ENCODE peak calls at places on chromosome 14, in nine cellular contexts. U, X, V, H, S, R, W, N and D are unnamed samples.

GRCh38 chr14:96246535-96246839 is 9.5 kb upstream of the BDKRB1 start:
- DNase-seq in R (no peak), W (no peak), U (peak), N (no peak), S (no peak), V (peak), X (peak), H (no peak), D (no peak)

GRCh38 chr14:32693114-32693513 is 245.6 kb upstream of the NPAS3 start:
- DNase-seq in V (no peak), N (no peak), W (no peak), S (peak), U (peak), R (no peak), H (no peak), X (no peak), D (no peak)

GRCh38 chr14:23245282-23245681 is 7.5 kb downstream of the RNF212B start:
- DNase-seq in X (no peak), V (no peak), N (no peak), U (no peak), H (no peak), R (no peak), S (no peak), W (no peak), D (no peak)

GRCh38 chr14:73753887-73754880 is 40.0 kb upstream of the PNMA1 start:
- DNase-seq in H (no peak), U (no peak), X (no peak), W (no peak), V (no peak), R (no peak), S (no peak), N (no peak), D (no peak)

GRCh38 chr14:102849522-102850379 is 72.5 kb downstream of the TRAF3 start:
- DNase-seq in W (no peak), H (no peak), U (peak), V (no peak), S (no peak), R (no peak), N (peak), X (no peak), D (no peak)

GRCh38 chr14:102222009-102222575 is 82.4 kb downstream of the WDR20 start:
- DNase-seq in N (no peak), X (no peak), V (no peak), U (no peak), W (no peak), R (no peak), S (no peak), H (no peak), D (no peak)

GRCh38 chr14:73180385-73180805 is 44.1 kb downstream of the PSEN1 start:
- DNase-seq in H (no peak), U (peak), V (peak), R (no peak), W (no peak), N (no peak), S (no peak), X (peak), D (no peak)

GRCh38 chr14:99268776-99269510 is 3.1 kb downstream of the BCL11B start:
- DNase-seq in H (no peak), N (no peak), S (no peak), W (no peak), R (no peak), X (no peak), V (no peak), U (no peak), D (no peak)

GRCh38 chr14:102962111-102962627 is 39.7 kb downstream of the AMN start:
- DNase-seq in W (no peak), H (no peak), U (no peak), N (no peak), V (no peak), X (no peak), S (no peak), R (no peak), D (no peak)

GRCh38 chr14:101973356-101973755 is 9.0 kb downstream of the DYNC1H1 start:
- DNase-seq in W (no peak), S (no peak), H (no peak), U (no peak), V (no peak), N (no peak), X (no peak), R (no peak), D (no peak)

GRCh38 chr14:50040905-50041465 is 75.4 kb downstream of the VCPKMT start:
- DNase-seq in X (no peak), N (no peak), V (no peak), U (no peak), W (no peak), S (no peak), H (no peak), R (no peak), D (no peak)

GRCh38 chr14:42163136-42163535 is 556.5 kb downstream of the LRFN5 start:
- DNase-seq in H (no peak), X (no peak), S (no peak), U (no peak), N (no peak), V (no peak), W (no peak), R (no peak), D (no peak)

GRCh38 chr14:58200480-58200841 is 512 bp downstream of the ACTR10 start:
- DNase-seq in X (no peak), W (no peak), S (no peak), R (no peak), V (no peak), N (no peak), H (no peak), U (no peak), D (no peak)

GRCh38 chr14:24162083-24162482 is 1.0 kb downstream of the IRF9 start:
- DNase-seq in W (no peak), X (no peak), V (no peak), N (no peak), S (no peak), R (no peak), U (no peak), H (no peak), D (peak)

GRCh38 chr14:24196071-24197061 is 1.1 kb upstream of the TM9SF1 start:
- DNase-seq in R (no peak), N (no peak), H (no peak), U (peak), V (no peak), S (no peak), W (no peak), X (peak), D (no peak)

GRCh38 chr14:37124617-37125016 is 47.8 kb downstream of the SLC25A21 start:
- DNase-seq in N (no peak), S (no peak), W (no peak), R (no peak), U (no peak), X (peak), V (no peak), H (no peak), D (no peak)

GRCh38 chr14:24132061-24132685 is 1.7 kb downstream of the FITM1 start:
- DNase-seq in X (no peak), R (no peak), H (no peak), V (no peak), W (no peak), U (no peak), S (no peak), N (no peak), D (no peak)

GRCh38 chr14:28020112-28020511 is 746.5 kb upstream of the FOXG1 start:
- DNase-seq in S (no peak), X (no peak), N (no peak), U (no peak), V (no peak), H (no peak), R (no peak), W (no peak), D (no peak)

GRCh38 chr14:76191297-76191696 is 39.6 kb downstream of the GPATCH2L start:
- DNase-seq in V (no peak), H (no peak), N (no peak), U (no peak), R (no peak), W (no peak), S (peak), X (no peak), D (no peak)

GRCh38 chr14:39946796-39947195 is 514.6 kb upstream of the FBXO33 start:
- DNase-seq in R (no peak), X (peak), U (no peak), H (no peak), S (no peak), N (no peak), W (no peak), V (no peak), D (no peak)

GRCh38 chr14:21103165-21103709 is 2.4 kb downstream of the TMEM253 start:
- DNase-seq in R (no peak), W (no peak), U (no peak), H (no peak), X (no peak), V (no peak), S (no peak), N (peak), D (no peak)

GRCh38 chr14:69652942-69653680 is 41.7 kb downstream of the SUSD6 start:
- DNase-seq in W (no peak), U (no peak), S (peak), R (no peak), H (no peak), N (no peak), V (no peak), X (no peak), D (no peak)

GRCh38 chr14:69657961-69658360 is 46.6 kb downstream of the SUSD6 start:
- DNase-seq in S (peak), N (no peak), X (no peak), U (peak), V (no peak), H (no peak), R (no peak), W (no peak), D (no peak)

GRCh38 chr14:69650948-69651369 is 39.6 kb downstream of the SUSD6 start:
- DNase-seq in S (no peak), R (no peak), V (no peak), W (no peak), X (no peak), H (no peak), U (no peak), N (no peak), D (no peak)

GRCh38 chr14:69651653-69652052 is 40.3 kb downstream of the SUSD6 start:
- DNase-seq in V (no peak), N (no peak), S (no peak), X (no peak), W (no peak), R (no peak), U (no peak), H (no peak), D (no peak)

GRCh38 chr14:69654109-69654508 is 42.7 kb downstream of the SUSD6 start:
- DNase-seq in H (no peak), U (no peak), R (no peak), W (no peak), N (no peak), X (peak), S (no peak), V (no peak), D (no peak)
- H3K4me3 ChIP-seq in H (no peak), U (no peak), R (no peak), W (no peak), N (no peak), X (no peak), S (peak), V (no peak), D (no peak)

GRCh38 chr14:91271639-91272038 is 27.1 kb upstream of the GPR68 start:
- DNase-seq in V (no peak), U (no peak), S (no peak), W (no peak), X (no peak), N (peak), H (no peak), R (no peak), D (no peak)

GRCh38 chr14:91273885-91274273 is 29.4 kb upstream of the GPR68 start:
- DNase-seq in X (no peak), N (no peak), W (no peak), R (no peak), S (peak), U (no peak), H (no peak), V (no peak), D (no peak)

GRCh38 chr14:91272341-91273272 is 28.1 kb upstream of the GPR68 start:
- DNase-seq in H (no peak), X (no peak), U (no peak), N (peak), W (no peak), V (no peak), R (no peak), S (no peak), D (no peak)

GRCh38 chr14:91274796-91275195 is 30.3 kb upstream of the GPR68 start:
- DNase-seq in W (no peak), R (no peak), H (no peak), X (no peak), S (no peak), V (no peak), N (no peak), U (no peak), D (no peak)

GRCh38 chr14:91273273-91273884 is 28.9 kb upstream of the GPR68 start:
- DNase-seq in H (no peak), X (no peak), R (no peak), W (no peak), U (no peak), V (no peak), N (no peak), S (no peak), D (no peak)
- H3K27ac ChIP-seq in H (no peak), X (no peak), R (no peak), W (no peak), U (no peak), V (no peak), N (no peak), S (peak), D (no peak)

GRCh38 chr14:74756326-74756725 is 6.8 kb upstream of the YLPM1 start:
- DNase-seq in V (no peak), S (no peak), N (no peak), U (no peak), R (no peak), H (no peak), W (no peak), X (no peak), D (no peak)
- TF ChIP-seq CTCF in V (no peak), S (no peak), N (no peak), U (no peak), R (no peak), H (no peak), W (no peak), X (no peak), D (no peak)

GRCh38 chr14:64702493-64703392 is 1.5 kb upstream of the PLEKHG3 start:
- DNase-seq in X (no peak), R (no peak), U (no peak), S (peak), W (no peak), H (no peak), V (no peak), N (no peak), D (peak)

GRCh38 chr14:64703393-64704144 is 655 bp upstream of the PLEKHG3 start:
- DNase-seq in R (no peak), X (no peak), S (no peak), V (no peak), W (no peak), H (no peak), U (no peak), N (no peak), D (peak)

GRCh38 chr14:64704743-64705405 is 650 bp downstream of the PLEKHG3 start:
- DNase-seq in R (no peak), N (peak), W (peak), V (no peak), U (no peak), S (peak), H (no peak), X (no peak), D (peak)

GRCh38 chr14:64705406-64706118 is 1.3 kb downstream of the PLEKHG3 start:
- DNase-seq in H (no peak), U (no peak), N (peak), S (peak), W (no peak), V (no peak), R (no peak), X (no peak), D (peak)

DNA sequence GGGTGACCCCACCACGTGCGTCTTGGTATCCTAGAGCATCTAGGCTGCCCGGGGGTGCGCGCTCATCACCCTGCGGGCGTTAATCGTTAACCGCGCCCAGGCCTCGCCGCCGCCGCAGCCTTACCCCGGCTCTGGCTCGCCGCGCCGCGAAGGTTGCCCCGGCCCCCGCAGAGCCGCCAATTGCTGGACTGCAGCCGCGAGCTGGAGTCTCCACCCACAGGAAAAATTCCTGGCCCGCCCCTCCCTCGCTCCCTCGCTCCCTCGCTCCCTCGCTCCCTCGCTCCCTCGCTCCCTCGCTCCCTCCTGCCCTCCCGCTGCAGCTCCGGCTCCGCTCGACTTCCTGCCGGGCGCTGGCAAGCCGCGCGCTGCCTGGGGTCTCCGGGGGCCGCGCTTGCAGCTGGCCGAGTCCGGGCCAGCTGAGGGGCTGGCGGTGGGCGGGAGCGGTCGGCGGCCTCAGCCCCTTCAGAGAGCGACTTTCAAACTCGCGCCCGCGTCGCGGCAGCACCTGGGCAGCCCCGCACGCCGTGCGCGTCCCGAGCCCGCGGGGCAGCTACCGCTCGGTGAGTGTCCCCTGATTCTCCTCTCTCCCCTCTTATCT is at the start of gene PLEKHG3:
- DNase-seq in W (peak), R (no peak), V (peak), U (peak), N (peak), S (peak), X (peak), H (no peak), D (peak)
- H3K4me3 ChIP-seq in W (peak), R (peak), V (peak), U (peak), N (peak), S (peak), X (peak), H (peak), D (peak)

DNA sequence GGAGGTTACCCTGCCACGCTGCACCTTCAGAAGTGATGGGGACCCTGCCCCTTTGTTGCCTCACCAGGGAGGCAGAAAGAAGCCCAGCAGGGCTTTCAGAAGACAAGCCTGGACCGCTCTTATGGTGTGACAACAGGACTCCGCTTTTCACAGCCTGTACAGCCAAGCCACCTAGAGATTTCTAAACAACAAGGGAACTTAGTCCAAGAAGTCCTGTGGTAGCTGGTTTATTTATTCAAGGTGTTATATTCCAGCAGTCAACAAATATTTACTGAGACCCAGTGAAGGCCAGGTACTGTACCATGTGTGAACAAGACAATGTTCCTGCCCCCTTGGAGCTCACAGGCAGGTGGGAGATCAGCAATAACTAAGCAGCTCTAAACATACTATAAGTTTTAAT is 4.0 kb upstream of the TMEM229B start:
- DNase-seq in R (no peak), S (no peak), H (no peak), X (no peak), U (no peak), V (no peak), W (no peak), N (no peak), D (no peak)
- H3K27ac ChIP-seq in R (no peak), S (no peak), H (no peak), X (no peak), U (no peak), V (no peak), W (no peak), N (peak), D (no peak)

GRCh38 chr14:63275611-63276010 is 43.1 kb downstream of the GPHB5 start:
- DNase-seq in R (no peak), W (no peak), U (no peak), V (no peak), S (no peak), X (no peak), H (no peak), N (no peak), D (no peak)
- TF ChIP-seq CTCF in R (no peak), W (no peak), U (no peak), V (no peak), S (no peak), X (no peak), H (no peak), N (no peak), D (no peak)

GRCh38 chr14:74915426-74915825 is 7.6 kb downstream of the RPS6KL1 start:
- DNase-seq in S (no peak), V (no peak), W (no peak), U (no peak), N (no peak), R (no peak), X (no peak), H (no peak), D (no peak)

GRCh38 chr14:74917646-74918081 is 5.4 kb downstream of the RPS6KL1 start:
- DNase-seq in R (no peak), V (no peak), S (no peak), H (no peak), N (no peak), W (peak), X (no peak), U (no peak), D (peak)

GRCh38 chr14:74918380-74918779 is 4.7 kb downstream of the RPS6KL1 start:
- DNase-seq in U (no peak), V (no peak), N (no peak), S (no peak), H (no peak), X (no peak), R (no peak), W (no peak), D (no peak)

GRCh38 chr14:74915826-74916225 is 7.2 kb downstream of the RPS6KL1 start:
- DNase-seq in W (no peak), S (no peak), X (no peak), N (no peak), U (no peak), R (no peak), V (no peak), H (no peak), D (no peak)

GRCh38 chr14:74917200-74917543 is 5.9 kb downstream of the RPS6KL1 start:
- DNase-seq in W (no peak), N (no peak), V (no peak), S (no peak), U (no peak), X (no peak), R (no peak), H (no peak), D (no peak)
- H3K4me3 ChIP-seq in W (no peak), N (no peak), V (no peak), S (no peak), U (no peak), X (no peak), R (no peak), H (no peak), D (no peak)

GRCh38 chr14:68677901-68678300 is 115.0 kb downstream of the ZFP36L1 start:
- DNase-seq in V (no peak), U (no peak), W (no peak), R (no peak), S (no peak), N (no peak), H (no peak), X (no peak), D (no peak)
- H3K27ac ChIP-seq in V (no peak), U (no peak), W (no peak), R (peak), S (no peak), N (no peak), H (no peak), X (peak), D (no peak)